ENCODE peak calls at places on chromosomes 1 and 21, in eight cellular contexts. A, M, S, N, P, F, J and I are unnamed samples.

GRCh38 chr1:13797397-13797796 is 97.4 kb downstream of the PRDM2 start:
- DNase-seq in F (no peak), J (no peak), P (no peak), S (no peak), A (no peak), N (no peak), M (no peak), I (no peak)

GRCh38 chr1:25023826-25024225 is 93.8 kb upstream of the RUNX3 start:
- DNase-seq in M (no peak), F (no peak), A (no peak), S (no peak), P (no peak), N (no peak), J (no peak), I (no peak)

GRCh38 chr1:55131218-55131617 is 83.9 kb downstream of the USP24 start:
- DNase-seq in J (no peak), M (no peak), F (peak; percentile 70), N (no peak), A (no peak), S (no peak), P (no peak), I (no peak)

GRCh38 chr1:44227211-44227610 is 13.9 kb downstream of the DMAP1 start:
- DNase-seq in P (peak; percentile 43), N (no peak), M (no peak), S (no peak), J (no peak), A (no peak), F (no peak), I (no peak)

GRCh38 chr1:165857046-165857801 is 29.8 kb downstream of the UCK2 start:
- DNase-seq in S (no peak), N (no peak), M (no peak), A (no peak), P (no peak), J (no peak), F (peak; percentile 55), I (no peak)

GRCh38 chr1:23524716-23525401 is 6.2 kb downstream of the E2F2 start:
- DNase-seq in F (no peak), N (no peak), J (no peak), S (no peak), A (no peak), M (no peak), P (peak; percentile 92), I (no peak)

GRCh38 chr1:230113605-230114241 is 46.7 kb downstream of the GALNT2 start:
- DNase-seq in A (no peak), J (no peak), M (no peak), P (no peak), S (no peak), F (peak; percentile 99), N (peak; percentile 63), I (peak; percentile 86)

GRCh38 chr1:11426617-11427016 is 52.3 kb upstream of the DISP3 start:
- DNase-seq in N (no peak), S (no peak), P (no peak), M (no peak), A (no peak), J (no peak), F (no peak), I (no peak)

GRCh38 chr1:232904131-232904530 is 46.3 kb upstream of the NTPCR start:
- DNase-seq in M (no peak), S (no peak), P (peak; percentile 64), N (no peak), J (no peak), F (no peak), A (no peak), I (no peak)

GRCh38 chr1:19744886-19745285 is 54.8 kb downstream of the TMCO4 start:
- DNase-seq in A (no peak), S (no peak), F (no peak), M (no peak), N (no peak), J (no peak), P (no peak), I (no peak)

GRCh38 chr1:66207484-66207883 is 326.5 kb upstream of the SGIP1 start:
- DNase-seq in N (no peak), F (peak; percentile 73), J (no peak), M (no peak), P (no peak), A (no peak), S (no peak), I (no peak)

GRCh38 chr1:25541425-25541824 is 2.0 kb upstream of the LDLRAP1 start:
- DNase-seq in N (no peak), A (no peak), J (no peak), M (no peak), P (no peak), F (no peak), S (no peak), I (no peak)

GRCh38 chr21:33380483-33380998 is 22.7 kb upstream of the IFNGR2 start:
- DNase-seq in J (peak; percentile 84), M (peak; percentile 95), P (peak; percentile 90), S (peak; percentile 86), F (peak; percentile 96), A (peak; percentile 94), N (peak; percentile 97), I (peak; percentile 87)

GRCh38 chr1:109788695-109789521 is 25.2 kb upstream of the EPS8L3 start:
- DNase-seq in P (peak; percentile 16), S (no peak), F (no peak), N (no peak), A (no peak), J (no peak), M (peak; percentile 30), I (peak; percentile 8)

GRCh38 chr1:229557913-229558414 is 543 bp downstream of the ABCB10 start:
- DNase-seq in N (peak; percentile 58), A (peak; percentile 45), J (peak; percentile 46), S (no peak), F (no peak), M (no peak), P (peak; percentile 54), I (peak; percentile 35)

GRCh38 chr1:214843281-214843680 is 239.3 kb upstream of the KCNK2 start:
- DNase-seq in N (no peak), J (no peak), A (no peak), F (peak; percentile 70), S (no peak), P (no peak), M (no peak), I (no peak)

GRCh38 chr1:230550428-230550827 is 91.9 kb upstream of the COG2 start:
- DNase-seq in N (no peak), A (no peak), F (no peak), M (no peak), J (no peak), S (no peak), P (no peak), I (no peak)

GRCh38 chr1:241532173-241532553 is at the start of gene KMO:
- DNase-seq in M (no peak), F (peak; percentile 3), J (no peak), N (no peak), A (no peak), P (no peak), S (no peak), I (no peak)

GRCh38 chr1:32073387-32074229 is 869 bp downstream of the TMEM39B start:
- DNase-seq in F (no peak), S (no peak), N (no peak), A (no peak), M (no peak), J (no peak), P (no peak), I (no peak)

DNA sequence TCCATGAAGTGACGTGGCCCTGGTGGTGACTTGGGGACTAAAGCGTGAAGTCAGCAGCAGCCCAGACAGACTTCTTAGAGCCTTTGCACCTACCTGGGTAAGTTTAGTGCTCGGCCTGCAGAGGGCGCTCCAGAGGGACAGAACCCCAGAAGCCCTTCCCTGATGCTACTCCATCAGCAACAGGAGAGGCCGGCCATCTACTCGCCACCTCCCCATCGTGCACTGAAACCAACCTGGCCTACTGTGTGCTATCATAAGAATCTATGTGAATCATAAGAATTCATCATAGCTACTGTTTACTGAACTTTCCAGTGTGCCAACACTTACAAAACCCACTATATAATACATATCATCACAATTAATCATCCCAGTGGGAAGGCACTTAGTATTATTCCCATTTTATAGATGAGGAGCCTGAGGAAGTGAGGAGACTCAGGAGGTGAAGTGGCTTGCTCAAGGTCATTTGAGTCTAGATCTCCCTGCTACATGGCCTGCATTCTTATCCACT is 7.9 kb upstream of the EDN2 start:
- DNase-seq in J (no peak), M (no peak), A (peak; percentile 41), S (no peak), F (no peak), N (no peak), P (peak; percentile 60), I (no peak)
- TF ChIP-seq CTCF in J (peak; percentile 51), M (peak; percentile 28), A (peak; percentile 33), S (peak; percentile 52), F (peak; percentile 44), N (peak; percentile 40), P (peak; percentile 63), I (peak; percentile 18)

GRCh38 chr1:33436557-33437296 is 5.8 kb upstream of the PHC2 start:
- DNase-seq in M (no peak), S (no peak), F (peak; percentile 28), J (no peak), P (no peak), A (no peak), N (no peak), I (no peak)
- TF ChIP-seq POLR2A in M (no peak), S (no peak), F (no peak), J (no peak), P (no peak), A (no peak), N (no peak), I (no peak)

GRCh38 chr21:28982637-28983036 is 10.0 kb downstream of the LTN1 start:
- DNase-seq in M (no peak), P (no peak), N (no peak), J (no peak), S (no peak), F (no peak), A (no peak), I (no peak)
- H3K36me3 ChIP-seq in M (peaks cover 5% of the 10 kb centered on the region), P (peaks cover 48% of the 10 kb centered on the region), N (peaks cover 89% of the 10 kb centered on the region), J (peaks cover 27% of the 10 kb centered on the region), S (peaks cover 91% of the 10 kb centered on the region), F (peaks cover 22% of the 10 kb centered on the region), A (no peaks in the 10 kb centered on the region), I (peaks cover 50% of the 10 kb centered on the region)

GRCh38 chr1:115134850-115135484 is 45.7 kb upstream of the TSPAN2 start:
- DNase-seq in M (no peak), P (no peak), A (no peak), S (no peak), N (no peak), J (no peak), F (peak; percentile 82), I (no peak)
- TF ChIP-seq CTCF in M (no peak), P (no peak), A (no peak), S (no peak), N (peak; percentile 13), J (no peak), F (no peak), I (no peak)